ENCODE peak calls at places on chromosomes 7 and 10, in five cellular contexts. G is astrocyte, A is psoas muscle, Q is OCI-LY7, W is body of pancreas. O is an unnamed sample.

GRCh38 chr7:106982415-106982814 is 62.1 kb upstream of the PRKAR2B start:
- DNase-seq in G (peak), A (no peak), Q (no peak), W (peak), O (no peak)

GRCh38 chr7:156038345-156038744 is 226.1 kb upstream of the SHH start:
- DNase-seq in G (no peak), A (no peak), Q (no peak), W (no peak), O (no peak)

GRCh38 chr7:150405584-150406310 is 26.6 kb downstream of the ZNF775 start:
- DNase-seq in G (peak), A (no peak), Q (peak), W (no peak), O (no peak)

GRCh38 chr7:117116221-117116620 is 162.9 kb downstream of the ST7 start:
- DNase-seq in G (no peak), A (no peak), Q (no peak), W (no peak), O (no peak)

GRCh38 chr10:115953203-115953602 is 319.8 kb downstream of the GFRA1 start:
- DNase-seq in G (peak), A (no peak), Q (no peak), W (no peak), O (no peak)

GRCh38 chr7:149719912-149720335 is 53.5 kb downstream of the ZNF467 start:
- DNase-seq in G (no peak), A (no peak), Q (no peak), W (no peak), O (no peak)

GRCh38 chr10:124064676-124065075 is 28.7 kb downstream of the CHST15 start:
- DNase-seq in G (no peak), A (no peak), Q (peak), W (no peak), O (no peak)

GRCh38 chr10:52740913-52741675 is 31.5 kb downstream of the MBL2 start:
- DNase-seq in G (no peak), A (no peak), Q (peak), W (peak), O (no peak)

GRCh38 chr7:44057181-44057848 is 8.1 kb downstream of the PGAM2 start:
- DNase-seq in G (no peak), A (peak), Q (no peak), W (peak), O (no peak)

GRCh38 chr7:90592036-90592435 is 4.1 kb upstream of the CDK14 start:
- DNase-seq in G (no peak), A (no peak), Q (no peak), W (no peak), O (no peak)

GRCh38 chr10:18984531-18984930 is 64.1 kb upstream of the MALRD1 start:
- DNase-seq in G (no peak), A (no peak), Q (no peak), W (no peak), O (no peak)

GRCh38 chr7:45086348-45087065 is 2.3 kb downstream of the NACAD start:
- DNase-seq in G (no peak), A (no peak), Q (no peak), W (no peak), O (no peak)

GRCh38 chr7:2928256-2928612 is 84.1 kb upstream of the GNA12 start:
- DNase-seq in G (no peak), A (no peak), Q (no peak), W (peak), O (no peak)

GRCh38 chr10:30528427-30528782 is 94.4 kb downstream of the MAP3K8 start:
- DNase-seq in G (no peak), A (no peak), Q (no peak), W (no peak), O (no peak)

GRCh38 chr7:20598479-20599419 is 16.7 kb upstream of the ABCB5 start:
- DNase-seq in G (peak), A (no peak), Q (peak), W (no peak), O (peak)

GRCh38 chr10:86815640-86816039 is 59.2 kb downstream of the BMPR1A start:
- DNase-seq in G (no peak), A (no peak), Q (no peak), W (no peak), O (no peak)

GRCh38 chr10:3068968-3069737 is 1.8 kb downstream of the PFKP start:
- DNase-seq in G (no peak), A (no peak), Q (peak), W (no peak), O (no peak)

GRCh38 chr7:48244902-48245301 is 73.6 kb downstream of the ABCA13 start:
- DNase-seq in G (peak), A (no peak), Q (no peak), W (no peak), O (no peak)

GRCh38 chr7:24786306-24786705 is 29.0 kb upstream of the GSDME start:
- DNase-seq in G (no peak), A (no peak), Q (no peak), W (no peak), O (no peak)

GRCh38 chr10:102150970-102151773 is 1.0 kb upstream of the NOLC1 start:
- DNase-seq in G (peak), A (no peak), Q (no peak), W (no peak), O (no peak)

GRCh38 chr10:97332586-97333350 is 1.8 kb downstream of the FRAT2 start:
- DNase-seq in G (peak), A (peak), Q (no peak), W (peak), O (peak)

GRCh38 chr10:100894033-100894432 is 18.7 kb upstream of the SLF2 start:
- DNase-seq in G (no peak), A (no peak), Q (no peak), W (no peak), O (no peak)

GRCh38 chr10:16644146-16644545 is 122.5 kb upstream of the C1QL3 start:
- DNase-seq in G (peak), A (no peak), Q (no peak), W (no peak), O (no peak)

GRCh38 chr10:69403519-69403918 is 13.2 kb downstream of the TACR2 start:
- DNase-seq in G (peak), A (no peak), Q (no peak), W (no peak), O (no peak)

GRCh38 chr10:35492387-35493195 is 112.5 kb upstream of the GJD4 start:
- DNase-seq in G (no peak), A (no peak), Q (no peak), W (no peak), O (peak)

GRCh38 chr10:8159628-8160165 is 105.2 kb downstream of the GATA3 start:
- DNase-seq in G (peak), A (no peak), Q (no peak), W (no peak), O (no peak)

GRCh38 chr7:28708033-28708451 is 250.1 kb downstream of the TRIL start:
- DNase-seq in G (peak), A (peak), Q (no peak), W (no peak), O (no peak)
- H3K4me3 ChIP-seq in G (peak), A (peak), Q (no peak), W (no peak), O (no peak)

GRCh38 chr10:77637474-77637985 is at the start of gene KCNMA1:
- DNase-seq in G (no peak), A (peak), Q (no peak), W (peak), O (no peak)

GRCh38 chr10:77636967-77637473 is 588 bp downstream of the KCNMA1 start:
- DNase-seq in G (no peak), A (no peak), Q (no peak), W (no peak), O (no peak)

GRCh38 chr10:77639756-77640155 is 2.1 kb upstream of the KCNMA1 start:
- DNase-seq in G (no peak), A (no peak), Q (no peak), W (no peak), O (no peak)

GRCh38 chr10:77638766-77639101 is 1.1 kb upstream of the KCNMA1 start:
- DNase-seq in G (no peak), A (no peak), Q (no peak), W (no peak), O (no peak)

DNA sequence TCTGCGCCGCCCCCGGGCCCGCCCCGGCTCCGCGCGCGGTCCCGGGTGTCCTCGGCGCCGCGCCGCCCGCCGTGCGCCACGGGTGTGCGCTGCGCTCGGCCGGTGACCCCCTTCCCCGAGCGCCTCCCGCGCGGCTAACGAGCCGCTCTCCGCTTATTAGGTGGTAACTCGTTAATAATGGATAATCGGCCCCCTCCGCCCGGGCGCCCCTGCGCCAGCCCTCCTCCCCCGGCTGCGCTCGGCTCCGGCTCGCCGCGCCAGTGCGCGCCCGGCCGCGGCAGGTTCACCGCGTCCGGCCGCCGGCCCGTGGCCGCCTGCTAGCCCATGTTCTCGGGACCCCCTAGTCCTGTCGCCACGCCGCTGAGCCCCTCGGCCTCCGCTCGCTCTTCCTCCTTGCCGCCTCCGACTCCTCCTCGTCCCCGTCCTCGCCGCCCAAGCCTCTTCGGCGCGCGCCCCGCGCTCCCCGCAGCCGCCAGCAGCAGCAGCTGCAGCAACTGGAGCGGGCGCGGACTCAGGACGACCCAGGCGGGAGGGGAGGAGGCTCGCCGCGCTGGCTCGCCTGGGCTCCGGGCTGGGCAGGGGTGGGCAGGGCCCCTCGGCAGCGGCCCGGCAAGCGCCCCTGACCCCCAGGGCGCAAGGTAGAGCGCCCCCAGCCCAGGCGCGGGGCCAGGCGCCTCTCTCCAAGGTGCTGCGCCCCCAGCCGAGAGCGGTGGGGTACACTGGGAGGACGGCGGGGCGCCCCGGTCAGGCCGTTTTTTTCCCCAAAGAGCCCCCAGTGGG is 568 bp upstream of the KCNMA1 start:
- DNase-seq in G (peak), A (peak), Q (no peak), W (peak), O (no peak)
- TF ChIP-seq CTCF in G (no peak), A (no peak), Q (no peak), W (no peak), O (no peak)

GRCh38 chr10:12351447-12351846 is 2.1 kb downstream of the CAMK1D start:
- DNase-seq in G (no peak), A (no peak), Q (no peak), W (peak), O (no peak)
- H3K4me3 ChIP-seq in G (peak), A (no peak), Q (peak), W (no peak), O (no peak)

GRCh38 chr7:124781907-124782306 is 16.3 kb upstream of the GPR37 start:
- DNase-seq in G (no peak), A (no peak), Q (no peak), W (no peak), O (no peak)

GRCh38 chr7:124785994-124786393 is 20.4 kb upstream of the GPR37 start:
- DNase-seq in G (no peak), A (no peak), Q (no peak), W (no peak), O (no peak)

GRCh38 chr7:124783271-124783670 is 17.7 kb upstream of the GPR37 start:
- DNase-seq in G (no peak), A (no peak), Q (no peak), W (no peak), O (no peak)

GRCh38 chr7:124782335-124782734 is 16.7 kb upstream of the GPR37 start:
- DNase-seq in G (no peak), A (no peak), Q (no peak), W (no peak), O (no peak)

GRCh38 chr7:124784879-124785818 is 19.6 kb upstream of the GPR37 start:
- DNase-seq in G (peak), A (peak), Q (peak), W (peak), O (no peak)
- TF ChIP-seq CTCF in G (peak), A (peak), Q (peak), W (peak), O (peak)

GRCh38 chr10:17836917-17837316 is 27.8 kb downstream of the MRC1 start:
- DNase-seq in G (peak), A (no peak), Q (no peak), W (peak), O (peak)
- H3K4me3 ChIP-seq in G (peak), A (no peak), Q (no peak), W (no peak), O (peak)

GRCh38 chr10:15461353-15462108 is 90.4 kb upstream of the FAM171A1 start:
- DNase-seq in G (no peak), A (peak), Q (no peak), W (peak), O (no peak)
- TF ChIP-seq CTCF in G (no peak), A (no peak), Q (no peak), W (no peak), O (peak)

GRCh38 chr7:27156508-27156898 is at the start of gene HOXA7:
- DNase-seq in G (no peak), A (peak), Q (peak), W (no peak), O (no peak)

GRCh38 chr7:27153526-27153925 is 1.1 kb upstream of the HOXA3 start:
- DNase-seq in G (no peak), A (no peak), Q (no peak), W (no peak), O (no peak)

GRCh38 chr7:27155816-27156507 is 513 bp downstream of the HOXA7 start:
- DNase-seq in G (no peak), A (peak), Q (peak), W (no peak), O (no peak)

GRCh38 chr7:27154369-27154768 is 2.0 kb upstream of the HOXA3 start:
- DNase-seq in G (no peak), A (peak), Q (no peak), W (no peak), O (no peak)

GRCh38 chr7:27154901-27155815 is 1.3 kb downstream of the HOXA7 start:
- DNase-seq in G (no peak), A (peak), Q (peak), W (no peak), O (no peak)
- H3K4me3 ChIP-seq in G (no peak), A (peak), Q (peak), W (no peak), O (peak)

GRCh38 chr10:126177414-126178030 is 210.8 kb downstream of the ADAM12 start:
- DNase-seq in G (peak), A (no peak), Q (no peak), W (no peak), O (no peak)
- TF ChIP-seq CTCF in G (no peak), A (no peak), Q (no peak), W (no peak), O (no peak)

GRCh38 chr10:51095444-51095843 is 21.2 kb downstream of the PRKG1 start:
- DNase-seq in G (no peak), A (no peak), Q (no peak), W (no peak), O (no peak)
- H3K4me3 ChIP-seq in G (no peak), A (no peak), Q (no peak), W (no peak), O (no peak)

O was measured in LNCaP clone FGC.